ENCODE peak calls at places on chromosomes 16 and 17, in six cellular contexts. I is HCT116, Z is H1, Y is GM12878, L is HepG2, N is K562. V is an unnamed sample.
A peak's percentile ranks its signal among the peaks of the same experiment; 100 is the strongest.

GRCh38 chr17:51797150-51797549 is 361.4 kb downstream of the CA10 start:
- DNase-seq in Z (no peak), I (no peak), N (no peak), Y (no peak), L (no peak), V (no peak)

GRCh38 chr17:31657876-31658275 is 201.2 kb downstream of the COPRS start:
- DNase-seq in Z (no peak), N (no peak), I (no peak), L (no peak), Y (no peak), V (no peak)

GRCh38 chr16:87437911-87438610 is 45.9 kb downstream of the MAP1LC3B start:
- DNase-seq in L (no peak), Y (no peak), I (no peak), N (no peak), Z (no peak), V (no peak)

GRCh38 chr17:51541215-51541614 is 280.9 kb downstream of the UTP18 start:
- DNase-seq in N (no peak), L (no peak), Y (no peak), Z (no peak), I (no peak), V (no peak)

GRCh38 chr17:59494757-59495368 is 70.5 kb upstream of the DHX40 start:
- DNase-seq in L (no peak), N (no peak), Z (no peak), Y (no peak), I (no peak), V (no peak)

GRCh38 chr17:46929413-46929812 is 6.5 kb downstream of the GOSR2 start:
- DNase-seq in Z (no peak), L (no peak), N (no peak), I (no peak), Y (no peak), V (no peak)

GRCh38 chr17:79897243-79898063 is 58.2 kb upstream of the CBX4 start:
- DNase-seq in Y (no peak), I (no peak), Z (no peak), N (no peak), L (peak; percentile 51), V (peak; percentile 3)

GRCh38 chr17:21039839-21040575 is 2.8 kb downstream of the USP22 start:
- DNase-seq in Y (no peak), N (peak; percentile 66), Z (no peak), L (peak; percentile 70), I (peak; percentile 53), V (no peak)

GRCh38 chr17:47184671-47185070 is 4.4 kb downstream of the CDC27 start:
- DNase-seq in Z (no peak), N (no peak), L (no peak), Y (no peak), I (no peak), V (no peak)

GRCh38 chr16:56121156-56121500 is 70.2 kb upstream of the GNAO1 start:
- DNase-seq in I (no peak), L (no peak), N (no peak), Y (peak; percentile 2), Z (no peak), V (no peak)

GRCh38 chr17:82253179-82253544 is 20.3 kb downstream of the CSNK1D start:
- DNase-seq in Z (no peak), I (no peak), Y (no peak), L (no peak), N (no peak), V (no peak)

GRCh38 chr16:26963109-26963508 is 103.6 kb upstream of the C16orf82 start:
- DNase-seq in Z (peak; percentile 70), I (peak; percentile 8), L (peak; percentile 12), Y (no peak), N (peak; percentile 55), V (peak; percentile 63)

GRCh38 chr16:11138026-11138768 is 117.8 kb downstream of the SOCS1 start:
- DNase-seq in Y (no peak), I (no peak), N (no peak), Z (no peak), L (no peak), V (no peak)

GRCh38 chr17:76171701-76172100 is 30.7 kb upstream of the FOXJ1 start:
- DNase-seq in Z (no peak), N (no peak), Y (no peak), I (no peak), L (no peak), V (no peak)

GRCh38 chr17:72591500-72592241 is 470.9 kb downstream of the SOX9 start:
- DNase-seq in I (no peak), Y (no peak), Z (peak; percentile 60), N (no peak), L (peak; percentile 28), V (peak; percentile 31)

GRCh38 chr17:57801044-57801711 is 48.7 kb downstream of the MRPS23 start:
- DNase-seq in L (no peak), Y (no peak), I (no peak), Z (no peak), N (no peak), V (no peak)

GRCh38 chr17:185445-186138 is 4.1 kb upstream of the DOC2B start:
- DNase-seq in I (no peak), Z (no peak), N (no peak), L (no peak), Y (no peak), V (no peak)

GRCh38 chr17:1621273-1621954 is 7.2 kb downstream of the SLC43A2 start:
- DNase-seq in L (peak; percentile 53), Z (no peak), N (no peak), I (no peak), Y (no peak), V (no peak)

GRCh38 chr17:67456889-67457288 is 79.8 kb downstream of the PITPNC1 start:
- DNase-seq in I (no peak), Z (no peak), N (no peak), L (no peak), Y (no peak), V (no peak)

GRCh38 chr17:381941-382643 is 29.5 kb upstream of the RPH3AL start:
- DNase-seq in Z (no peak), L (no peak), I (no peak), N (no peak), Y (no peak), V (no peak)

GRCh38 chr17:910503-911194 is 68.9 kb downstream of the NXN start:
- DNase-seq in Y (no peak), N (no peak), Z (no peak), L (no peak), I (no peak), V (no peak)

GRCh38 chr16:62050793-62051192 is 14.6 kb upstream of the CDH8 start:
- DNase-seq in I (no peak), Y (no peak), L (no peak), N (no peak), Z (no peak), V (no peak)

GRCh38 chr17:28293994-28294393 is 25.0 kb upstream of the TMEM97 start:
- DNase-seq in Z (no peak), I (no peak), L (no peak), N (no peak), Y (no peak), V (no peak)

GRCh38 chr17:46826116-46826515 is 7.6 kb upstream of the WNT3 start:
- DNase-seq in Y (no peak), N (no peak), L (no peak), Z (no peak), I (no peak), V (no peak)

GRCh38 chr16:23213831-23214230 is 31.3 kb downstream of the SCNN1G start:
- DNase-seq in N (peak; percentile 14), I (no peak), Y (no peak), Z (no peak), L (no peak), V (no peak)

GRCh38 chr17:8091033-8091687 is 3.6 kb upstream of the ALOX12B start:
- DNase-seq in Y (peak; percentile 61), Z (no peak), L (no peak), N (no peak), I (no peak), V (no peak)

DNA sequence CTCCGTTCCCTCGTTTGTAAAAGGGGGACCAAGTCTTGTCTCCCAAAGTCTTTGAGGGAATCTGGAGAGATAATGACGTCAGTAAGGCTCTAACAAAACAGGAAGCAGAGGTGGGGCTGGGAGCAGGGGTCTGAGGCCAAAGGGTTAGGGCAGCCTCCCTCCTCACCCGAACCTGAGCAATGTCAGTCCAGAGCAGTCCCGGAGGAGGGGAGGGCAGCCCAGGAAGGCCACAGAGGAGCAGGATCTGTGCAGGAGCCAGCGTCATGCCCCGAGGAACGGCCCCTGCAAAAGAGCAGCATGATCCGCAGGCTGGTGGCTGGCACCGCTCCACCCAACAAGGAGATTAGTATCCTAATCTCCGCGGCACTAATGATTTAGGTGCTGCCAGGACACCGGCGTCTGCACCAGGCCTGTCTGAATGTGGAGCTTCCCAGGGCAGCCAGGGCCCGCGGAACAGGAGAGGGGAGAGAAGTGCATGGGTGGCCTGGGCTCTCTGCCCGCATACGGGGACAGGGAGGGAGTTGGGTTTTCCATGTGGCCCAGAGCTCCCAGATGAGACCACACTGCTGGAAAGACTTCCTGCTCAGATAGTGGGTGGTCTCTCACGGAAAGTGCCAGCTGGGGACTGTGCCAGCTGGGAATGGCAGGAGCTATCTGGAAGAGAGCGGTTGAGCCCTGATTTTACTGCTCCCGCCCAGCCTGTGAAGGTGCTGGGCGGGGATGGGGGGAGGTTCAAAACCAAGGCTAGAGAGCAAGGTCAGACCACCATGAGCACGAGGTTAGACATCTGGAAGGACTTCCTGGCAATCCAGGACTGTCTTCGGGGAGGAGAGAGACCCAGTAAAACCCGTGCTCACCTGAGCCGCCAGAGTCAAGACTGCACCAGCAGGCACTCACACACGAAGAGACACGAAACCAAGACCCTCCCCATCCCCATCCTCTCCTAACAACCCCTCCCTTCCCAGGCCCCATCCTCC is 11.0 kb upstream of the KRT17 start:
- DNase-seq in L (no peak), Z (no peak), N (no peak), Y (no peak), I (no peak), V (no peak)
- TF ChIP-seq ATF3 in L (no peak), Z (no peak), N (no peak), Y (no peak), I (no peak), V (no peak)

GRCh38 chr16:21260870-21261791 is 17.0 kb downstream of the CRYM start:
- DNase-seq in N (peak; percentile 91), Z (no peak), I (peak; percentile 51), Y (no peak), L (peak; percentile 99), V (no peak)
- TF ChIP-seq ATF3 in N (peak; percentile 95), Z (no peak), I (no peak), Y (no peak), L (peak; percentile 95), V (no peak)

GRCh38 chr16:83901101-83901500 is 2.2 kb downstream of the MLYCD start:
- DNase-seq in N (no peak), Z (no peak), L (no peak), Y (no peak), I (no peak), V (no peak)

GRCh38 chr16:83900611-83901010 is 1.7 kb downstream of the MLYCD start:
- DNase-seq in Z (no peak), L (no peak), I (no peak), N (no peak), Y (no peak), V (no peak)

GRCh38 chr16:83899272-83899897 is 470 bp downstream of the MLYCD start:
- DNase-seq in L (no peak), Z (peak; percentile 76), N (peak; percentile 70), Y (no peak), I (no peak), V (peak; percentile 47)

GRCh38 chr16:83898463-83899271 is at the start of gene MLYCD:
- DNase-seq in I (peak; percentile 44), Z (peak; percentile 80), Y (no peak), L (peak; percentile 76), N (peak; percentile 87), V (peak; percentile 83)

GRCh38 chr16:83899978-83900377 is 1.1 kb downstream of the MLYCD start:
- DNase-seq in Y (no peak), Z (no peak), N (no peak), L (peak; percentile 62), I (no peak), V (no peak)
- TF ChIP-seq ATF3 in Y (no peak), Z (no peak), N (no peak), L (no peak), I (no peak), V (no peak)

GRCh38 chr17:74749262-74750038 is 1.0 kb downstream of the NHERF1 start:
- DNase-seq in N (peak; percentile 34), I (no peak), L (no peak), Z (no peak), Y (no peak), V (no peak)
- TF ChIP-seq ATF3 in N (no peak), I (no peak), L (no peak), Z (no peak), Y (no peak), V (peak; percentile 8)